ENCODE peak calls at places on chromosomes 1 and 21, in four cellular contexts. I is heart left ventricle; T is stimulated activated CD4-positive, alpha-beta T cell treated with anti-CD3 and anti-CD28 coated beads, Interleukin-1b, Interleukin-23, amount 100 ng/mL, for 1 hour; G is heart right ventricle. H is an unnamed sample.

GRCh38 chr1:244989813-244990212 is 125.5 kb upstream of the HNRNPU start:
- DNase-seq in I (no peak), G (no peak), T (no peak), H (no peak)

GRCh38 chr1:6009120-6010040 is 17.2 kb upstream of the NPHP4 start:
- DNase-seq in T (no peak), G (no peak), I (peak), H (no peak)

GRCh38 chr1:81834268-81834667 is 33.5 kb downstream of the ADGRL2 start:
- DNase-seq in I (no peak), T (no peak), G (no peak), H (no peak)

GRCh38 chr1:228351850-228352249 is 54.8 kb downstream of the TRIM11 start:
- DNase-seq in G (peak), T (no peak), I (peak), H (peak)

GRCh38 chr1:109793089-109793485 is 29.4 kb upstream of the EPS8L3 start:
- DNase-seq in G (no peak), T (no peak), I (no peak), H (peak)

GRCh38 chr1:180779584-180779983 is 133.1 kb upstream of the KIAA1614 start:
- DNase-seq in I (no peak), T (no peak), G (no peak), H (no peak)

GRCh38 chr1:37995773-37996379 is 6.1 kb upstream of the SF3A3 start:
- DNase-seq in G (peak), I (peak), T (no peak), H (peak)

GRCh38 chr1:65525297-65526048 is 105.0 kb downstream of the LEPR start:
- DNase-seq in T (no peak), I (peak), G (peak), H (no peak)

GRCh38 chr1:150763631-150764223 is 1.9 kb downstream of the CTSS start:
- DNase-seq in I (no peak), T (no peak), G (no peak), H (no peak)

GRCh38 chr1:72946901-72947505 is 664.7 kb upstream of the NEGR1 start:
- DNase-seq in G (no peak), T (no peak), I (no peak), H (no peak)

GRCh38 chr1:56970280-56970679 is 4.5 kb upstream of the C8B start:
- DNase-seq in T (no peak), G (no peak), I (no peak), H (no peak)

GRCh38 chr1:32454726-32455125 is 10.1 kb upstream of the ZBTB8B start:
- DNase-seq in T (no peak), I (no peak), G (peak), H (peak)

GRCh38 chr1:116855220-116855619 is 54.5 kb upstream of the PTGFRN start:
- DNase-seq in I (peak), T (no peak), G (peak), H (peak)

GRCh38 chr21:36113647-36114428 is 21.0 kb upstream of the CBR3 start:
- DNase-seq in G (no peak), I (no peak), T (no peak), H (no peak)

GRCh38 chr21:29523646-29524045 is 224.9 kb downstream of the BACH1 start:
- DNase-seq in I (no peak), G (no peak), T (no peak), H (no peak)

GRCh38 chr1:41500378-41500777 is 15.9 kb upstream of the EDN2 start:
- DNase-seq in G (peak), I (peak), T (no peak), H (peak)

H was measured in adrenal gland.